ENCODE peak calls at places on chromosomes 3 and 15, in seven cellular contexts. C is fibroblast of gingiva, Q is NCI-H524, L is NCI-H1105, T is posterior vena cava, G is testis, Z is NCI-H1092 treated with DMSO at 0.1 percent for 48 hours. K is an unnamed sample.

GRCh38 chr15:55700876-55701275 is 42.1 kb downstream of the PRTG start:
- DNase-seq in G (no peak), L (no peak), T (no peak), Q (no peak), C (no peak), Z (no peak), K (no peak)

GRCh38 chr3:71247221-71247947 is 336.1 kb downstream of the FOXP1 start:
- DNase-seq in C (no peak), T (no peak), Z (no peak), Q (peak), G (peak), L (no peak), K (no peak)

GRCh38 chr15:44676676-44677075 is 13.2 kb upstream of the SPG11 start:
- DNase-seq in C (no peak), G (no peak), T (no peak), Z (no peak), L (no peak), Q (no peak), K (no peak)

GRCh38 chr15:49989498-49989897 is 129.5 kb downstream of the ATP8B4 start:
- DNase-seq in Q (no peak), C (no peak), L (no peak), Z (no peak), G (no peak), T (no peak), K (no peak)

GRCh38 chr3:8856721-8857120 is 87.3 kb upstream of the OXTR start:
- DNase-seq in T (no peak), G (no peak), C (peak), Q (no peak), Z (no peak), L (no peak), K (no peak)

GRCh38 chr3:40387001-40387894 is at the start of gene ENTPD3:
- DNase-seq in G (no peak), L (peak), T (no peak), C (no peak), Z (peak), Q (no peak), K (no peak)

GRCh38 chr3:190436356-190436755 is 13.3 kb downstream of the TMEM207 start:
- DNase-seq in L (no peak), T (no peak), Q (no peak), G (no peak), C (no peak), Z (no peak), K (no peak)

GRCh38 chr3:16182612-16183011 is 8.1 kb downstream of the GALNT15 start:
- DNase-seq in C (no peak), G (no peak), T (no peak), Q (no peak), Z (no peak), L (no peak), K (no peak)

GRCh38 chr3:14492948-14493881 is 46.9 kb downstream of the GRIP2 start:
- DNase-seq in Q (no peak), T (peak), G (peak), Z (no peak), C (no peak), L (no peak), K (no peak)

GRCh38 chr3:191958980-191959671 is 498.2 kb downstream of the PYDC2 start:
- DNase-seq in G (no peak), Z (no peak), Q (no peak), T (no peak), L (no peak), C (no peak), K (no peak)

GRCh38 chr3:100928638-100929428 is 64.4 kb downstream of the ABI3BP start:
- DNase-seq in G (no peak), L (no peak), Q (no peak), Z (no peak), C (peak), T (no peak), K (no peak)

GRCh38 chr15:70196314-70197291 is 98.9 kb upstream of the TLE3 start:
- DNase-seq in T (peak), Z (peak), L (peak), Q (peak), G (peak), C (peak), K (no peak)